ENCODE peak calls at places on chromosomes 3 and 15, in nine cellular contexts. Y, I, C, N, V, G, D, J and Q are unnamed samples.

GRCh38 chr3:23493846-23494245 is 290.7 kb downstream of the UBE2E2 start:
- DNase-seq in Y (no peak), I (no peak), C (no peak), N (no peak), V (no peak), G (no peak), D (no peak), J (no peak), Q (no peak)

GRCh38 chr3:164479978-164480377 is 598.3 kb downstream of the SI start:
- DNase-seq in Y (no peak), I (no peak), C (no peak), N (no peak), V (no peak), G (no peak), D (no peak), J (no peak), Q (no peak)

GRCh38 chr3:190272747-190273146 is 49.5 kb downstream of the CLDN1 start:
- DNase-seq in Y (no peak), I (no peak), C (no peak), N (no peak), V (no peak), G (no peak), D (no peak), J (no peak), Q (no peak)

GRCh38 chr3:45635475-45636256 is 41.1 kb downstream of the LIMD1 start:
- DNase-seq in Y (no peak), I (peak), C (no peak), N (no peak), V (no peak), G (no peak), D (no peak), J (peak), Q (peak)

GRCh38 chr15:101188517-101189340 is 63.1 kb downstream of the CHSY1 start:
- DNase-seq in Y (no peak), I (peak), C (no peak), N (no peak), V (no peak), G (peak), D (no peak), J (no peak), Q (no peak)

GRCh38 chr3:168220609-168221008 is 124.9 kb upstream of the GOLIM4 start:
- DNase-seq in Y (no peak), I (no peak), C (no peak), N (no peak), V (no peak), G (no peak), D (no peak), J (peak), Q (no peak)

GRCh38 chr3:21718161-21718765 is 32.7 kb downstream of the ZNF385D start:
- DNase-seq in Y (no peak), I (peak), C (no peak), N (no peak), V (no peak), G (no peak), D (no peak), J (peak), Q (peak)

GRCh38 chr15:99042909-99043308 is 35.3 kb upstream of the PGPEP1L start:
- DNase-seq in Y (no peak), I (no peak), C (no peak), N (no peak), V (no peak), G (no peak), D (no peak), J (no peak), Q (no peak)

GRCh38 chr3:49785565-49786356 is 581 bp downstream of the IP6K1 start:
- DNase-seq in Y (no peak), I (no peak), C (no peak), N (peak), V (peak), G (no peak), D (peak), J (peak), Q (no peak)